ENCODE peak calls at places on chromosomes 11 and 22, in four cellular contexts. B, P, U and E are unnamed samples.
A peak's percentile ranks its signal among the peaks of the same experiment; 100 is the strongest.

GRCh38 chr22:38724926-38725571 is 19.3 kb downstream of the GTPBP1 start:
- DNase-seq in B (peak; percentile 45), U (no peak), P (no peak), E (no peak)

GRCh38 chr11:63535734-63536133 is 874 bp upstream of the PLAAT4 start:
- DNase-seq in P (peak; percentile 34), U (no peak), B (peak; percentile 3), E (no peak)

GRCh38 chr11:18633256-18634139 is 644 bp downstream of the SPTY2D1 start:
- DNase-seq in B (peak; percentile 21), U (peak; percentile 75), P (no peak), E (peak; percentile 18)

GRCh38 chr11:86592047-86592564 is 80.3 kb downstream of the ME3 start:
- DNase-seq in U (no peak), P (no peak), B (no peak), E (no peak)

GRCh38 chr11:87290304-87290922 is 252.7 kb downstream of the TMEM135 start:
- DNase-seq in B (peak; percentile 9), U (no peak), P (peak; percentile 41), E (no peak)

GRCh38 chr11:134332189-134332631 is 422 bp downstream of the GLB1L2 start:
- DNase-seq in U (no peak), B (no peak), P (peak; percentile 57), E (no peak)

GRCh38 chr11:46281374-46281831 is 3.9 kb downstream of the CREB3L1 start:
- DNase-seq in B (no peak), U (no peak), P (peak; percentile 61), E (no peak)

GRCh38 chr11:5489571-5490357 is 1.3 kb downstream of the OR52D1 start:
- DNase-seq in B (no peak), P (no peak), U (no peak), E (no peak)

GRCh38 chr11:70583781-70584218 is 185.5 kb downstream of the CTTN start:
- DNase-seq in P (no peak), B (no peak), U (no peak), E (no peak)

GRCh38 chr22:35269630-35270029 is 12.3 kb downstream of the HMGXB4 start:
- DNase-seq in P (no peak), U (no peak), B (no peak), E (no peak)

GRCh38 chr11:126740857-126741256 is 259.7 kb downstream of the KIRREL3 start:
- DNase-seq in U (no peak), B (no peak), P (no peak), E (no peak)

GRCh38 chr11:128550261-128550821 is 37.0 kb downstream of the ETS1 start:
- DNase-seq in P (no peak), U (no peak), B (no peak), E (no peak)

GRCh38 chr22:47765757-47766156 is 1003.3 kb downstream of the TBC1D22A start:
- DNase-seq in B (no peak), P (no peak), U (no peak), E (no peak)

GRCh38 chr11:11987503-11988022 is 20.9 kb downstream of the DKK3 start:
- DNase-seq in P (no peak), B (no peak), U (no peak), E (no peak)

GRCh38 chr22:36461665-36462474 is 19.6 kb downstream of the TXN2 start:
- DNase-seq in P (no peak), B (no peak), U (no peak), E (no peak)

GRCh38 chr22:38720350-38720749 is 14.6 kb downstream of the GTPBP1 start:
- DNase-seq in P (no peak), B (no peak), U (no peak), E (no peak)

GRCh38 chr11:58934945-58935513 is 4.3 kb upstream of the GLYATL1 start:
- DNase-seq in B (no peak), P (no peak), U (no peak), E (no peak)

GRCh38 chr11:45393826-45394225 is 107.7 kb upstream of the SYT13 start:
- DNase-seq in B (no peak), U (no peak), P (no peak), E (no peak)

GRCh38 chr11:93895106-93895862 is 44.9 kb upstream of the VSTM5 start:
- DNase-seq in P (peak; percentile 47), B (peak; percentile 20), U (no peak), E (no peak)

GRCh38 chr11:25702417-25702816 is 629.5 kb upstream of the ANO3 start:
- DNase-seq in B (no peak), U (no peak), P (no peak), E (no peak)

GRCh38 chr11:43567396-43567975 is 113.1 kb upstream of the HSD17B12 start:
- DNase-seq in P (peak; percentile 55), B (peak; percentile 23), U (no peak), E (no peak)

GRCh38 chr11:48020092-48020755 is 39.9 kb downstream of the PTPRJ start:
- DNase-seq in U (peak; percentile 66), P (no peak), B (peak; percentile 96), E (peak; percentile 41)

GRCh38 chr22:48499456-48500425 is 1327.9 kb downstream of the BRD1 start:
- DNase-seq in P (no peak), U (no peak), B (no peak), E (no peak)

GRCh38 chr22:31970490-31971444 is 26.4 kb downstream of the YWHAH start:
- DNase-seq in P (peak; percentile 89), B (peak; percentile 78), U (peak; percentile 20), E (peak; percentile 85)

GRCh38 chr11:9530901-9531625 is 42.4 kb upstream of the WEE1 start:
- DNase-seq in B (no peak), P (no peak), U (no peak), E (no peak)

GRCh38 chr22:42069801-42070516 is 653 bp downstream of the NAGA start:
- DNase-seq in B (peak; percentile 57), U (no peak), P (peak; percentile 19), E (peak; percentile 38)

GRCh38 chr22:47200273-47201051 is 438.0 kb downstream of the TBC1D22A start:
- DNase-seq in U (no peak), P (no peak), B (no peak), E (no peak)

GRCh38 chr22:48678171-48679135 is 1149.2 kb downstream of the BRD1 start:
- DNase-seq in B (no peak), U (no peak), P (no peak), E (no peak)

GRCh38 chr11:4454031-4454430 is 4.9 kb downstream of the OR52K2 start:
- DNase-seq in U (no peak), B (peak; percentile 70), P (no peak), E (no peak)

GRCh38 chr11:102608699-102609098 is 16.4 kb downstream of the MMP20 start:
- DNase-seq in P (no peak), B (no peak), U (no peak), E (no peak)

GRCh38 chr11:10808553-10809372 is at the start of gene EIF4G2:
- DNase-seq in P (peak; percentile 99), B (peak; percentile 98), U (peak; percentile 95), E (peak; percentile 93)

GRCh38 chr11:57798905-57799559 is 37.4 kb downstream of the CTNND1 start:
- DNase-seq in P (peak; percentile 36), B (peak; percentile 30), U (no peak), E (no peak)

GRCh38 chr11:73538381-73538872 is 59.5 kb downstream of the FAM168A start:
- DNase-seq in U (peak; percentile 53), B (peak; percentile 37), P (no peak), E (peak; percentile 30)

GRCh38 chr11:120236169-120237107 is 3.5 kb upstream of the POU2F3 start:
- DNase-seq in P (peak; percentile 63), B (no peak), U (no peak), E (no peak)

GRCh38 chr22:42324991-42325710 is 54.7 kb upstream of the TCF20 start:
- DNase-seq in B (no peak), P (no peak), U (no peak), E (no peak)

GRCh38 chr11:45653277-45653676 is 12.1 kb downstream of the CHST1 start:
- DNase-seq in B (no peak), U (no peak), P (no peak), E (no peak)

GRCh38 chr11:80163441-80163840 is 722.6 kb upstream of the TENM4 start:
- DNase-seq in U (no peak), B (no peak), P (no peak), E (no peak)

GRCh38 chr11:128927683-128928336 is 14.9 kb downstream of the TP53AIP1 start:
- DNase-seq in P (no peak), U (no peak), B (no peak), E (no peak)

GRCh38 chr11:16184588-16184987 is 171.8 kb downstream of the SOX6 start:
- DNase-seq in B (no peak), P (no peak), U (no peak), E (no peak)

GRCh38 chr11:62400760-62401159 is 18.1 kb upstream of the SCGB1A1 start:
- DNase-seq in U (no peak), B (no peak), P (peak; percentile 27), E (no peak)
- TF ChIP-seq POLR2AphosphoS5 in U (no peak), B (no peak), P (no peak), E (no peak)

DNA sequence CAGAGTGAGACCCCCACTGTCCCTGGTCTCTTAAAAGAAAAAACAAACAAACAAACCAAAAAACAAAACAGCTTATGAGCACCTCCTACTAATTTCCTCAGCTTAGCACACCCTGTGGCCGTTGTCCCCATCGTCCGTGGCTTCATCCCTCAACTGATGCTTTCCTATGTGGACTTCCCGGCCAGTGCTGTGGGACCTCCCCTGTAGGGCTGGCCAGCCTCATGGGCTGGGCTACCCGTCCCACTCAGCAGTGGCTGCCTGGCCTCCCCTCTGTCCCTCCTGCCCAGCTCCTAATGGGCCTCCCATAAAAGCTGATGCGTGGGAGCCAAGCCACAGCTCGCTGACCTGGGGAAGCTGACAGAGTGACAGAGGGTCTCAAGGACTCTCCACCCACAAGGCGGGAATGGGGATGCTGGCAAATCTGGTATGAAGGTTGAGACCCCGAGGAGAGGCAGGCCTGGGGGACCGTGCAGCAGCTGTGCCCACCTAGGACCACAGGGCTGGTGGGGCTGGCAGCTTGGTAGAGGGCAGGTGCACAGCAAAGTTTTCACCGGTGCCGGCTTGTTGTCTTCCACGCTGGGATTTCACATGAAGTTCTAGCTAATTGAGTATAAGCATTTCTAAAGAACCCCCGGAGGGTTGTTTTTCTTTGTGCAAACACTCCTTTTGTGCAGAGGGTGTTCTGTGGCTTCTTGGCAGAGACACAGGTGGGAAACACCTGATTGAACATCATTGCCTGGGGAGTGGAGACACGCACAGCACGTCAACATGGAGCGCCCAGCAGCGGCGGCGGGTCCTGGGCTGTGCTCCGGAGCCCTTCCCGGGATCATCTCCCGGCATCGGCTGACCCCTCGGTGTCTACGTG is 23.2 kb downstream of the TBX1 start:
- DNase-seq in U (no peak), B (no peak), P (no peak), E (no peak)
- TF ChIP-seq SPI1 in U (no peak), B (no peak), P (no peak), E (no peak)

DNA sequence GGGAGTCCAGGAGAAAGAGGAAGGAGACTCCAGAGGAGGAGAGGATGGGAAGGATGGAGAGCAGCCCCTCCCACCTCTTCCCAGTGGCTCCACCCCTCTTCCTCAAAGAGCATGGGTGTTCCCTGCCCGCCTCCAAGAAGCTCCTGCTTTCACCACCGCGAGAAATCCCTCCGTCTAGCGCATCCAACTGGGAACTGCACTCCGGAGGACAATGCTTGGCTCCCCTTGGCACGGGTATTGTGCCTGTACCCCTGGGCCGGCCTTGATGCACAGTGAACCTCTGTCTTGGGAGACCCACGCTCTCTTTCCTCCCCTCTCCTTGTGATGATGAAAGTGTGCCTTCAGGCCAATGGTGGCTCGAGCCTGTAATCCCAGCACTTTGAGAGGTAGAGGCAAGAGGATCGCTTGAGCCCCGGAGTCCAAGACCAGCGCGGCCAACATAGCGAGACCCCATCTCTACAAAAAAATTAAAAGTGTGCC is 14.9 kb upstream of the ADA2 start:
- DNase-seq in U (no peak), P (no peak), B (no peak), E (no peak)
- TF ChIP-seq POLR2AphosphoS5 in U (no peak), P (no peak), B (no peak), E (no peak)

GRCh38 chr22:24423519-24424000 is 3.8 kb upstream of the ADORA2A start:
- DNase-seq in P (peak; percentile 82), U (no peak), B (peak; percentile 46), E (peak; percentile 95)
- TF ChIP-seq SPI1 in P (no peak), U (no peak), B (no peak), E (no peak)